ENCODE peak calls at places on chromosomes 1 and 21, in five cellular contexts. One of them, this sample, is unnamed.

GRCh38 chr1:36981771-36982622 is 52.3 kb downstream of the GRIK3 start:
- DNase-seq in M059J: peak
- DNase-seq in GM03348: no peak
- DNase-seq in NCI-H82: peak
- DNase-seq in fibroblast of pulmonary artery: no peak
- DNase-seq in this sample: no peak

GRCh38 chr1:246280551-246280950 is 226.5 kb downstream of the SMYD3 start:
- DNase-seq in M059J: peak
- DNase-seq in GM03348: no peak
- DNase-seq in NCI-H82: peak
- DNase-seq in fibroblast of pulmonary artery: peak
- DNase-seq in this sample: peak

GRCh38 chr1:97108200-97108599 is 386.6 kb downstream of the PTBP2 start:
- DNase-seq in M059J: peak
- DNase-seq in GM03348: no peak
- DNase-seq in NCI-H82: no peak
- DNase-seq in fibroblast of pulmonary artery: no peak
- DNase-seq in this sample: peak

GRCh38 chr21:38863291-38863690 is 57.6 kb downstream of the ETS2 start:
- DNase-seq in M059J: peak
- DNase-seq in GM03348: no peak
- DNase-seq in NCI-H82: no peak
- DNase-seq in fibroblast of pulmonary artery: no peak
- DNase-seq in this sample: no peak

GRCh38 chr21:44462834-44463200 is 7.5 kb downstream of the LRRC3 start:
- DNase-seq in M059J: no peak
- DNase-seq in GM03348: no peak
- DNase-seq in NCI-H82: no peak
- DNase-seq in fibroblast of pulmonary artery: no peak
- DNase-seq in this sample: no peak

GRCh38 chr21:45570071-45570470 is 27.8 kb upstream of the SLC19A1 start:
- DNase-seq in M059J: no peak
- DNase-seq in GM03348: no peak
- DNase-seq in NCI-H82: no peak
- DNase-seq in fibroblast of pulmonary artery: no peak
- DNase-seq in this sample: no peak

GRCh38 chr1:59805564-59805963 is 9.2 kb upstream of the HOOK1 start:
- DNase-seq in M059J: no peak
- DNase-seq in GM03348: no peak
- DNase-seq in NCI-H82: no peak
- DNase-seq in fibroblast of pulmonary artery: no peak
- DNase-seq in this sample: no peak

GRCh38 chr1:206445116-206445515 is 25.2 kb upstream of the IKBKE start:
- DNase-seq in M059J: no peak
- DNase-seq in GM03348: peak
- DNase-seq in NCI-H82: peak
- DNase-seq in fibroblast of pulmonary artery: peak
- DNase-seq in this sample: peak

GRCh38 chr1:159946242-159947187 is 1.1 kb upstream of the IGSF9 start:
- DNase-seq in M059J: no peak
- DNase-seq in GM03348: no peak
- DNase-seq in NCI-H82: no peak
- DNase-seq in fibroblast of pulmonary artery: no peak
- DNase-seq in this sample: no peak

GRCh38 chr1:55215194-55216021 is at the start of gene USP24:
- DNase-seq in M059J: peak
- DNase-seq in GM03348: peak
- DNase-seq in NCI-H82: peak
- DNase-seq in fibroblast of pulmonary artery: peak
- DNase-seq in this sample: peak

GRCh38 chr1:238257018-238257417 is 366.3 kb upstream of the ZP4 start:
- DNase-seq in M059J: no peak
- DNase-seq in GM03348: no peak
- DNase-seq in NCI-H82: no peak
- DNase-seq in fibroblast of pulmonary artery: no peak
- DNase-seq in this sample: no peak

GRCh38 chr1:15610167-15610566 is 7.1 kb upstream of the DDI2 start:
- DNase-seq in M059J: peak
- DNase-seq in GM03348: no peak
- DNase-seq in NCI-H82: no peak
- DNase-seq in fibroblast of pulmonary artery: no peak
- DNase-seq in this sample: no peak

GRCh38 chr1:117122297-117123025 is 912 bp upstream of the TRIM45 start:
- DNase-seq in M059J: no peak
- DNase-seq in GM03348: no peak
- DNase-seq in NCI-H82: no peak
- DNase-seq in fibroblast of pulmonary artery: no peak
- DNase-seq in this sample: no peak

GRCh38 chr1:11833497-11833896 is 14.1 kb downstream of the NPPA start:
- DNase-seq in M059J: no peak
- DNase-seq in GM03348: no peak
- DNase-seq in NCI-H82: no peak
- DNase-seq in fibroblast of pulmonary artery: no peak
- DNase-seq in this sample: no peak

GRCh38 chr1:44012941-44013609 is 18.2 kb downstream of the SLC6A9 start:
- DNase-seq in M059J: no peak
- DNase-seq in GM03348: no peak
- DNase-seq in NCI-H82: peak
- DNase-seq in fibroblast of pulmonary artery: no peak
- DNase-seq in this sample: no peak

GRCh38 chr1:111672338-111672737 is 52.7 kb downstream of the RAP1A start:
- DNase-seq in M059J: no peak
- DNase-seq in GM03348: peak
- DNase-seq in NCI-H82: no peak
- DNase-seq in fibroblast of pulmonary artery: no peak
- DNase-seq in this sample: no peak

GRCh38 chr1:53410100-53410541 is 49.1 kb upstream of the DMRTB1 start:
- DNase-seq in M059J: peak
- DNase-seq in GM03348: no peak
- DNase-seq in NCI-H82: peak
- DNase-seq in fibroblast of pulmonary artery: no peak
- DNase-seq in this sample: no peak

GRCh38 chr1:99590578-99591209 is 55.2 kb upstream of the PALMD start:
- DNase-seq in M059J: peak
- DNase-seq in GM03348: peak
- DNase-seq in NCI-H82: no peak
- DNase-seq in fibroblast of pulmonary artery: peak
- DNase-seq in this sample: peak

GRCh38 chr21:45002381-45003204 is 62.8 kb downstream of the SLX9 start:
- DNase-seq in M059J: no peak
- DNase-seq in GM03348: no peak
- DNase-seq in NCI-H82: no peak
- DNase-seq in fibroblast of pulmonary artery: no peak
- DNase-seq in this sample: no peak

GRCh38 chr1:60547821-60548220 is 474.3 kb upstream of the C1orf87 start:
- DNase-seq in M059J: no peak
- DNase-seq in GM03348: no peak
- DNase-seq in NCI-H82: no peak
- DNase-seq in fibroblast of pulmonary artery: no peak
- DNase-seq in this sample: no peak

GRCh38 chr1:42998381-42998780 is 39.7 kb upstream of the SLC2A1 start:
- DNase-seq in M059J: no peak
- DNase-seq in GM03348: peak
- DNase-seq in NCI-H82: no peak
- DNase-seq in fibroblast of pulmonary artery: no peak
- DNase-seq in this sample: peak

GRCh38 chr1:64006276-64007051 is 197.0 kb upstream of the UBE2U start:
- DNase-seq in M059J: peak
- DNase-seq in GM03348: peak
- DNase-seq in NCI-H82: no peak
- DNase-seq in fibroblast of pulmonary artery: peak
- DNase-seq in this sample: peak

GRCh38 chr1:29744684-29745490 is 508.6 kb downstream of the PTPRU start:
- DNase-seq in M059J: no peak
- DNase-seq in GM03348: no peak
- DNase-seq in NCI-H82: no peak
- DNase-seq in fibroblast of pulmonary artery: no peak
- DNase-seq in this sample: no peak

GRCh38 chr1:43317817-43318471 is 17.2 kb downstream of the TIE1 start:
- DNase-seq in M059J: no peak
- DNase-seq in GM03348: no peak
- DNase-seq in NCI-H82: no peak
- DNase-seq in fibroblast of pulmonary artery: no peak
- DNase-seq in this sample: no peak

GRCh38 chr1:205592443-205593003 is 39.3 kb downstream of the ELK4 start:
- DNase-seq in M059J: no peak
- DNase-seq in GM03348: no peak
- DNase-seq in NCI-H82: peak
- DNase-seq in fibroblast of pulmonary artery: no peak
- DNase-seq in this sample: no peak

GRCh38 chr1:66343569-66344325 is 190.2 kb upstream of the SGIP1 start:
- DNase-seq in M059J: no peak
- DNase-seq in GM03348: no peak
- DNase-seq in NCI-H82: peak
- DNase-seq in fibroblast of pulmonary artery: no peak
- DNase-seq in this sample: peak

GRCh38 chr1:228448372-228448771 is 31.7 kb upstream of the TRIM17 start:
- DNase-seq in M059J: no peak
- DNase-seq in GM03348: no peak
- DNase-seq in NCI-H82: no peak
- DNase-seq in fibroblast of pulmonary artery: no peak
- DNase-seq in this sample: no peak

GRCh38 chr1:62295921-62296451 is 23.2 kb downstream of the KANK4 start:
- DNase-seq in M059J: peak
- DNase-seq in GM03348: peak
- DNase-seq in NCI-H82: no peak
- DNase-seq in fibroblast of pulmonary artery: peak
- DNase-seq in this sample: peak

GRCh38 chr1:90127288-90127953 is 132.5 kb downstream of the ZNF326 start:
- DNase-seq in M059J: no peak
- DNase-seq in GM03348: no peak
- DNase-seq in NCI-H82: no peak
- DNase-seq in fibroblast of pulmonary artery: no peak
- DNase-seq in this sample: no peak

GRCh38 chr1:144551107-144551542 is 41.6 kb upstream of the PPIAL4F start:
- DNase-seq in M059J: no peak
- DNase-seq in GM03348: no peak
- DNase-seq in NCI-H82: no peak
- DNase-seq in fibroblast of pulmonary artery: no peak
- DNase-seq in this sample: no peak

GRCh38 chr1:223423641-223424233 is 30.5 kb downstream of the CCDC185 start:
- DNase-seq in M059J: peak
- DNase-seq in GM03348: peak
- DNase-seq in NCI-H82: no peak
- DNase-seq in fibroblast of pulmonary artery: no peak
- DNase-seq in this sample: peak

GRCh38 chr1:39698568-39698967 is 7.3 kb upstream of the HPCAL4 start:
- DNase-seq in M059J: no peak
- DNase-seq in GM03348: no peak
- DNase-seq in NCI-H82: no peak
- DNase-seq in fibroblast of pulmonary artery: no peak
- DNase-seq in this sample: no peak

GRCh38 chr1:230517786-230518185 is 91.7 kb upstream of the PGBD5 start:
- DNase-seq in M059J: no peak
- DNase-seq in GM03348: no peak
- DNase-seq in NCI-H82: no peak
- DNase-seq in fibroblast of pulmonary artery: no peak
- DNase-seq in this sample: no peak

GRCh38 chr1:31746687-31747086 is 17.5 kb downstream of the ADGRB2 start:
- DNase-seq in M059J: no peak
- DNase-seq in GM03348: no peak
- DNase-seq in NCI-H82: no peak
- DNase-seq in fibroblast of pulmonary artery: no peak
- DNase-seq in this sample: no peak

GRCh38 chr1:198778049-198778448 is 139.2 kb downstream of the PTPRC start:
- DNase-seq in M059J: peak
- DNase-seq in GM03348: no peak
- DNase-seq in NCI-H82: no peak
- DNase-seq in fibroblast of pulmonary artery: no peak
- DNase-seq in this sample: peak

GRCh38 chr1:11930571-11931445 is 3.7 kb upstream of the PLOD1 start:
- DNase-seq in M059J: peak
- DNase-seq in GM03348: peak
- DNase-seq in NCI-H82: peak
- DNase-seq in fibroblast of pulmonary artery: peak
- DNase-seq in this sample: peak

GRCh38 chr1:32014199-32014936 is 700 bp downstream of the KHDRBS1 start:
- DNase-seq in M059J: peak
- DNase-seq in GM03348: peak
- DNase-seq in NCI-H82: peak
- DNase-seq in fibroblast of pulmonary artery: peak
- DNase-seq in this sample: peak

GRCh38 chr1:202283379-202283844 is 58.3 kb downstream of the UBE2T start:
- DNase-seq in M059J: peak
- DNase-seq in GM03348: peak
- DNase-seq in NCI-H82: peak
- DNase-seq in fibroblast of pulmonary artery: peak
- DNase-seq in this sample: peak

This sample was measured in fibroblast of lung.